ENCODE peak calls at places on chromosomes 11 and 22, in five cellular contexts. K is heart left ventricle, D is caudate nucleus, H is fibroblast of lung, O is PC-3. I is an unnamed sample.

GRCh38 chr11:24383137-24383536 is 113.7 kb upstream of the LUZP2 start:
- DNase-seq in K (no peak), D (no peak), H (no peak), O (no peak), I (no peak)

GRCh38 chr11:75450236-75450635 is 17.2 kb upstream of the KLHL35 start:
- DNase-seq in K (no peak), D (no peak), H (no peak), O (peak), I (no peak)

GRCh38 chr22:17781319-17782031 is 7.2 kb upstream of the BID start:
- DNase-seq in K (no peak), D (no peak), H (peak), O (peak), I (no peak)

GRCh38 chr11:77361184-77361583 is 59.7 kb upstream of the GDPD4 start:
- DNase-seq in K (no peak), D (no peak), H (peak), O (no peak), I (no peak)

GRCh38 chr11:71342951-71343827 is 90.8 kb upstream of the SHANK2 start:
- DNase-seq in K (no peak), D (peak), H (no peak), O (peak), I (peak)

GRCh38 chr11:82267186-82267585 is 466.5 kb downstream of the FAM181B start:
- DNase-seq in K (no peak), D (no peak), H (no peak), O (peak), I (no peak)

GRCh38 chr22:50610041-50610451 is 9.5 kb downstream of the MAPK8IP2 start:
- DNase-seq in K (no peak), D (no peak), H (no peak), O (no peak), I (no peak)

GRCh38 chr11:94604496-94604895 is 37.3 kb downstream of the PIWIL4 start:
- DNase-seq in K (no peak), D (no peak), H (peak), O (peak), I (no peak)

GRCh38 chr11:11998091-11998781 is 10.2 kb downstream of the DKK3 start:
- DNase-seq in K (no peak), D (no peak), H (peak), O (peak), I (no peak)

GRCh38 chr22:22464541-22465054 is 43.9 kb downstream of the ZNF280B start:
- DNase-seq in K (no peak), D (no peak), H (no peak), O (no peak), I (no peak)

GRCh38 chr11:68315581-68315920 is 3.2 kb downstream of the LRP5 start:
- DNase-seq in K (no peak), D (no peak), H (no peak), O (no peak), I (no peak)

GRCh38 chr11:85948884-85949283 is 93.7 kb downstream of the CCDC83 start:
- DNase-seq in K (no peak), D (no peak), H (peak), O (peak), I (no peak)

GRCh38 chr11:60129853-60130252 is 41.4 kb downstream of the MS4A2 start:
- DNase-seq in K (no peak), D (no peak), H (no peak), O (no peak), I (no peak)

GRCh38 chr22:47320560-47320959 is 558.1 kb downstream of the TBC1D22A start:
- DNase-seq in K (no peak), D (no peak), H (no peak), O (no peak), I (no peak)

GRCh38 chr11:80899381-80899780 is 1458.6 kb upstream of the TENM4 start:
- DNase-seq in K (no peak), D (no peak), H (peak), O (peak), I (no peak)

GRCh38 chr11:68043349-68044144 is 4.7 kb downstream of the TCIRG1 start:
- DNase-seq in K (no peak), D (no peak), H (peak), O (no peak), I (peak)

GRCh38 chr11:70483077-70483861 is 84.9 kb downstream of the CTTN start:
- DNase-seq in K (peak), D (no peak), H (peak), O (peak), I (no peak)

GRCh38 chr11:12640926-12641849 is 33.0 kb upstream of the TEAD1 start:
- DNase-seq in K (no peak), D (no peak), H (no peak), O (no peak), I (no peak)

GRCh38 chr11:112612283-112612849 is 348.9 kb upstream of the NCAM1 start:
- DNase-seq in K (no peak), D (no peak), H (no peak), O (no peak), I (no peak)

GRCh38 chr11:66906077-66906929 is 49.4 kb downstream of the LRFN4 start:
- DNase-seq in K (no peak), D (no peak), H (peak), O (peak), I (no peak)

GRCh38 chr22:45424241-45424731 is 10.8 kb downstream of the RIBC2 start:
- DNase-seq in K (no peak), D (no peak), H (no peak), O (no peak), I (no peak)

GRCh38 chr11:115453158-115453557 is 51.1 kb downstream of the CADM1 start:
- DNase-seq in K (no peak), D (no peak), H (no peak), O (no peak), I (no peak)

GRCh38 chr11:106137061-106137460 is 59.6 kb downstream of the AASDHPPT start:
- DNase-seq in K (no peak), D (no peak), H (peak), O (peak), I (no peak)

GRCh38 chr22:22948651-22949611 is 61.3 kb downstream of the IGLL5 start:
- DNase-seq in K (no peak), D (no peak), H (peak), O (no peak), I (no peak)

GRCh38 chr11:111452817-111453607 is 59.2 kb downstream of the BTG4 start:
- DNase-seq in K (no peak), D (no peak), H (no peak), O (no peak), I (no peak)

GRCh38 chr22:46030241-46030880 is 53.4 kb upstream of the WNT7B start:
- DNase-seq in K (peak), D (no peak), H (no peak), O (no peak), I (peak)

GRCh38 chr22:31615481-31615840 is 46.6 kb downstream of the PISD start:
- DNase-seq in K (no peak), D (no peak), H (no peak), O (no peak), I (no peak)

GRCh38 chr11:96257972-96258951 is 84.7 kb downstream of the MAML2 start:
- DNase-seq in K (no peak), D (no peak), H (peak), O (no peak), I (no peak)

GRCh38 chr11:44743326-44743725 is 16.6 kb downstream of the TSPAN18 start:
- DNase-seq in K (no peak), D (no peak), H (no peak), O (no peak), I (no peak)

GRCh38 chr11:762421-763072 is 14.7 kb downstream of the GATD1 start:
- DNase-seq in K (peak), D (peak), H (peak), O (peak), I (no peak)

GRCh38 chr11:95729462-95729861 is 60.1 kb downstream of the FAM76B start:
- DNase-seq in K (no peak), D (no peak), H (no peak), O (no peak), I (no peak)

GRCh38 chr11:93589347-93589746 is 46.2 kb upstream of the SMCO4 start:
- DNase-seq in K (no peak), D (no peak), H (no peak), O (no peak), I (no peak)

GRCh38 chr11:27839226-27839913 is 139.1 kb upstream of the BDNF start:
- DNase-seq in K (no peak), D (no peak), H (peak), O (peak), I (no peak)

GRCh38 chr11:73762732-73763131 is 1.9 kb upstream of the RAB6A start:
- DNase-seq in K (no peak), D (no peak), H (no peak), O (no peak), I (no peak)

GRCh38 chr22:22070371-22070824 is 87.8 kb upstream of the TOP3B start:
- DNase-seq in K (no peak), D (no peak), H (no peak), O (peak), I (no peak)

GRCh38 chr22:41216984-41217383 is 11.9 kb downstream of the L3MBTL2 start:
- DNase-seq in K (no peak), D (no peak), H (no peak), O (no peak), I (no peak)

GRCh38 chr22:41217553-41218157 is 12.5 kb downstream of the L3MBTL2 start:
- DNase-seq in K (peak), D (peak), H (peak), O (no peak), I (no peak)

GRCh38 chr22:41223535-41223934 is 17.2 kb downstream of the CHADL start:
- DNase-seq in K (no peak), D (no peak), H (no peak), O (no peak), I (no peak)

GRCh38 chr22:41226728-41227655 is 13.7 kb downstream of the CHADL start:
- DNase-seq in K (no peak), D (no peak), H (no peak), O (no peak), I (no peak)

GRCh38 chr22:41222846-41223507 is 17.8 kb downstream of the CHADL start:
- DNase-seq in K (no peak), D (no peak), H (no peak), O (no peak), I (no peak)
- H3K27ac ChIP-seq in K (no peak), D (no peak), H (no peak), O (no peak), I (no peak)

GRCh38 chr11:108032800-108033199 is 24.1 kb downstream of the CUL5 start:
- DNase-seq in K (no peak), D (no peak), H (no peak), O (no peak), I (no peak)

GRCh38 chr11:108025387-108026080 is 16.8 kb downstream of the CUL5 start:
- DNase-seq in K (no peak), D (no peak), H (no peak), O (no peak), I (no peak)

DNA sequence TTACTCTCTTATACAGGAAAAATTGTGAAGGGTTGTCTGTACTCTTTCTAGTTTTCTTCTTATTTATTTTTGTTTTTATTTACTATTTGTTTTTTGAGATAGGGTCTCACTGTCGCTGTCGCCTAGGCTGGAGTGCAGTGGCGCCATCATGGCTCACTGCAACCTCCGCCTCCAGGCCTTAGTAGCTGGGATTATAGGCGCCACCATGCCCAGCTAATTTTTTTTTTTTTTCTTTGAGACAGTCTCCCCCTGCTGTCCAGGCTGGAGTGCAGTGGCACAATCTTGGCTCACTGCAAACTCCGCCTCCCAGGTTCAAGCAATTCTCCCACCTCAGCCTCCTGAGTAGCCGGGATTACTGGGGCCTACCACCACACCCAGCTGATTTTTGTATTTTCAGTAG is 18.4 kb downstream of the CUL5 start:
- DNase-seq in K (no peak), D (no peak), H (no peak), O (no peak), I (no peak)
- H3K27ac ChIP-seq in K (no peak), D (no peak), H (no peak), O (no peak), I (no peak)

GRCh38 chr22:19215360-19215759 is 36.8 kb upstream of the SLC25A1 start:
- DNase-seq in K (no peak), D (no peak), H (no peak), O (no peak), I (no peak)

GRCh38 chr22:19216579-19216978 is 38.0 kb upstream of the SLC25A1 start:
- DNase-seq in K (no peak), D (no peak), H (no peak), O (no peak), I (no peak)

GRCh38 chr22:19220867-19221266 is 42.3 kb upstream of the SLC25A1 start:
- DNase-seq in K (no peak), D (no peak), H (no peak), O (no peak), I (no peak)

GRCh38 chr22:19222242-19223005 is 43.9 kb upstream of the SLC25A1 start:
- DNase-seq in K (no peak), D (no peak), H (no peak), O (no peak), I (no peak)

GRCh38 chr22:19218541-19219233 is 40.2 kb upstream of the SLC25A1 start:
- DNase-seq in K (no peak), D (no peak), H (no peak), O (no peak), I (no peak)
- H3K27ac ChIP-seq in K (peak), D (no peak), H (no peak), O (no peak), I (no peak)

GRCh38 chr11:121341609-121342008 is 49.0 kb downstream of the SC5D start:
- DNase-seq in K (no peak), D (no peak), H (no peak), O (no peak), I (no peak)
- H3K27ac ChIP-seq in K (no peak), D (no peak), H (no peak), O (no peak), I (no peak)

DNA sequence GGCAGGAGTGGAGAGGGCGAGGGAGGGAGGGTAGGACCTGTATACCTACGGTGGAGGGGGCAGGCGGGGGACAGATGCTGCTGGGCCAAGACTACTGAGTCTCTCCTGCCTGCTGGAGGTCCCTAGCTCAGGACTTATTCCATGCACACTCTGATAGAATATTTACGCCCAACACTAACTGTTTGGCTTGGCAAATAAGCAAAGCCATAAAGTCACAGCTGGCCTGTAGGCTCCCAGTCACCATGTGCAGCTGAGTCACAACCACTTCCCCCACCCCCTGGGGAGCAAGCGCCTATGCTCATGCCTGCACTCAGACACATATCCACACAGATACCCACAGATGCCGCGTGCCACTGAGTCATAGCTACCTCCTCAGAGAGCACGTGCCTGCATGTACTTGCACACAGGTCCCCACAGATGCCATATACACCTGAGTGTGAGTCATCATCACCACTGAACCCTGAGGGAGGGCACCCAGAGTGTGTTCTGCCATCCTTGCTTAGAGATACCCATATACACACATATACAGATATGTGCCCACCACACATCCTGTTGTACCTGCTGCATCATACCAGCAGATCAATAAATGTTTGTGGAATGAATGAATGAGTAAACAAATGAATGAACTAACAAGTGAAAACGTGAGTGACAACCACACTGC is 95.8 kb downstream of the SWAP70 start:
- DNase-seq in K (peak), D (peak), H (peak), O (peak), I (peak)
- H3K27ac ChIP-seq in K (peak), D (peak), H (peak), O (peak), I (no peak)

DNA sequence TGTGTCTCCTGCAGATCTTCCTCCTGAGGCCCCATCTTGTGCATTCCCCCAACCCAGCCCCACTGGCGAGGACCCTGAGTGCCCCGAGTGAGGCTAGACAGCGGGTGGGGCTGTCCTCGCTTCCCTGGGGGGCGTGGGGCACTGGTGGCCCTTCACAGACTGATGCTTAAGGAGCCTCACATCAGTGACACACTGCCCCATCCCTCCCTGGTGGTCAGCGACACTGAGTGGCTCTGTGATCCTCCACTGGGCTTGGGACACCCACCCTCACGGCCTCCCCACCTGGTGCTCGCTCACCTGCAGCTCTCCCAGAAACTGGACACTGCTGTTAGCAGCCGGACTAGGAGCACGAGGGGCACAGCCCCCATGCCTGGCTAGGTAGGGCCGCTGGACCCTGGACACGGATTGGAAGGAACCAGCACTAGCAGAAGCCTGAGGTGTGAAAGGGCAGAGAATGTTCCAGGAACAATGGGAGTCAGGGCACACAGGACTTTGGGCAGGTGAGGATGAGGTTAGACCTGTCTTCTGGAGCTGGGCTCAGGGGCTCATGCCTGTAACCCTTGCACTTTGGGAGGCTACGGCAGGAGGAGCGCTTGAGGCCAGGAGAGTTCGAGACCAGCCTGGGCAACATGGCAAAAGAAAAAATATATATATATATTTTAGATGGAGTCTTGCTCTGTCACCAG is 23.2 kb upstream of the TXNRD2 start:
- DNase-seq in K (no peak), D (no peak), H (no peak), O (no peak), I (peak)
- H3K27ac ChIP-seq in K (no peak), D (no peak), H (no peak), O (no peak), I (no peak)

GRCh38 chr11:15175780-15176179 is 61.1 kb downstream of the INSC start:
- DNase-seq in K (no peak), D (no peak), H (no peak), O (no peak), I (no peak)

GRCh38 chr11:15179167-15179566 is 64.4 kb downstream of the INSC start:
- DNase-seq in K (no peak), D (no peak), H (peak), O (no peak), I (no peak)

GRCh38 chr11:15176646-15177163 is 62.0 kb downstream of the INSC start:
- DNase-seq in K (no peak), D (no peak), H (no peak), O (no peak), I (no peak)

GRCh38 chr11:15178214-15178613 is 63.5 kb downstream of the INSC start:
- DNase-seq in K (no peak), D (no peak), H (no peak), O (no peak), I (no peak)

DNA sequence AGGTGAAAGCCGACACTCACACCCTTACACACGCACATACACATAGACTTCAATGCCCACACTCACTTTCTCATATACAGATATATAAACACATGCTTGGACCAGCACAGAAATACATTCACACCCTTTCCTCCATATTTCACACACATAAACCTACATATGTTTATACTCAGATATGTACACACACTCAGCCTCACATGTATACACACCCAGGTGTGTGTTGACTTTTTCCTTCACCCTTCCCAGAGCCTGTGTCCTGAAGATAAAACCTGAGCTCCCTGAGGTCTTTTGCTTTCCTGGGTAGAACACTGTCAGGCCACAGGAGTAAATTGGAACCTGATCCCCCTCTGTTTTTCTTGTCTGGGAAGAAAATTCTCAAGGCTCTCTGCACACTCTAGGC is 62.8 kb downstream of the INSC start:
- DNase-seq in K (no peak), D (no peak), H (no peak), O (no peak), I (no peak)
- H3K27ac ChIP-seq in K (no peak), D (no peak), H (no peak), O (no peak), I (no peak)

GRCh38 chr11:47176328-47177228 is at the start of gene ARFGAP2:
- DNase-seq in K (peak), D (peak), H (peak), O (peak), I (peak)

GRCh38 chr11:47171057-47171838 is 5.4 kb downstream of the ARFGAP2 start:
- DNase-seq in K (no peak), D (no peak), H (no peak), O (no peak), I (no peak)

GRCh38 chr11:47175746-47176327 is 842 bp downstream of the ARFGAP2 start:
- DNase-seq in K (no peak), D (no peak), H (no peak), O (peak), I (no peak)

GRCh38 chr11:47172740-47173139 is 3.9 kb downstream of the ARFGAP2 start:
- DNase-seq in K (no peak), D (no peak), H (no peak), O (no peak), I (no peak)

GRCh38 chr11:47171856-47172255 is 4.8 kb downstream of the ARFGAP2 start:
- DNase-seq in K (no peak), D (no peak), H (no peak), O (no peak), I (no peak)
- H3K27ac ChIP-seq in K (no peak), D (no peak), H (peak), O (no peak), I (no peak)

DNA sequence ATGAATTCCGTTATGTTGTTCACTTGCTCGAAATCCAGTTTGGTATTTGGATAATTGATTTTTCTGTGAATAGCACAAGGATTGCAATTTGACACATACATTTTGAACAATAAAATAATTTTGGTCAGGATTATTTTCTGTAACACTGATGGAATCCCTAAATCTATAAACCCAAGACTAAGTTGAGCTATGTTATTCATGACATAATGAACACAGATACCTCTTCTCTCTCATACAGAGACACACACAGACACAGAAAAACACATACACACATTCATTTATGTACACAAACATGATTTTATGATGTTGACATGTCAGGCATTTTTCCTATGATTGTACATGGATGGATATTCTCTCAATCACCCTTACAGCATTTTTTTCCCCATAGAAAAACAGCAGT is at the start of gene OR4C5:
- DNase-seq in K (no peak), D (no peak), H (no peak), O (no peak), I (no peak)
- H3K27ac ChIP-seq in K (no peak), D (no peak), H (no peak), O (no peak), I (no peak)